ENCODE peak calls at places on chromosomes 11 and 22, in nine cellular contexts. One of them, this sample, is unnamed.

GRCh38 chr11:19349340-19350025 is 108.7 kb upstream of the E2F8 start:
- DNase-seq in stimulated activated CD4-positive, alpha-beta T cell treated with anti-CD3 and anti-CD28 coated beads, TNF-alpha, amount 100 ng/mL, for 4 hours: no peak
- DNase-seq in bronchial epithelial cell: no peak
- DNase-seq in hepatic stellate cell: no peak
- DNase-seq in prostate gland: no peak
- DNase-seq in globus pallidus: peak
- DNase-seq in naive thymus-derived CD4-positive, alpha-beta T cell: no peak
- DNase-seq in AG09309: no peak
- DNase-seq in H9: no peak
- DNase-seq in this sample: no peak

GRCh38 chr22:47155131-47155885 is 392.9 kb downstream of the TBC1D22A start:
- DNase-seq in hepatic stellate cell: no peak
- DNase-seq in AG09309: no peak
- DNase-seq in H9: no peak
- DNase-seq in prostate gland: no peak
- DNase-seq in naive thymus-derived CD4-positive, alpha-beta T cell: no peak
- DNase-seq in stimulated activated CD4-positive, alpha-beta T cell treated with anti-CD3 and anti-CD28 coated beads, TNF-alpha, amount 100 ng/mL, for 4 hours: no peak
- DNase-seq in globus pallidus: no peak
- DNase-seq in bronchial epithelial cell: no peak
- DNase-seq in this sample: no peak

GRCh38 chr11:111549869-111550203 is 9.3 kb downstream of the LAYN start:
- DNase-seq in bronchial epithelial cell: no peak
- DNase-seq in naive thymus-derived CD4-positive, alpha-beta T cell: no peak
- DNase-seq in H9: no peak
- DNase-seq in stimulated activated CD4-positive, alpha-beta T cell treated with anti-CD3 and anti-CD28 coated beads, TNF-alpha, amount 100 ng/mL, for 4 hours: no peak
- DNase-seq in hepatic stellate cell: no peak
- DNase-seq in AG09309: no peak
- DNase-seq in prostate gland: no peak
- DNase-seq in globus pallidus: no peak
- DNase-seq in this sample: no peak

GRCh38 chr11:93330446-93330984 is at the start of gene DEUP1:
- DNase-seq in naive thymus-derived CD4-positive, alpha-beta T cell: no peak
- DNase-seq in stimulated activated CD4-positive, alpha-beta T cell treated with anti-CD3 and anti-CD28 coated beads, TNF-alpha, amount 100 ng/mL, for 4 hours: no peak
- DNase-seq in hepatic stellate cell: no peak
- DNase-seq in globus pallidus: peak
- DNase-seq in bronchial epithelial cell: no peak
- DNase-seq in AG09309: no peak
- DNase-seq in prostate gland: peak
- DNase-seq in H9: peak
- DNase-seq in this sample: no peak

GRCh38 chr11:69120096-69120875 is 35.4 kb upstream of the SMIM38 start:
- DNase-seq in stimulated activated CD4-positive, alpha-beta T cell treated with anti-CD3 and anti-CD28 coated beads, TNF-alpha, amount 100 ng/mL, for 4 hours: no peak
- DNase-seq in AG09309: no peak
- DNase-seq in bronchial epithelial cell: no peak
- DNase-seq in prostate gland: no peak
- DNase-seq in H9: no peak
- DNase-seq in globus pallidus: no peak
- DNase-seq in hepatic stellate cell: no peak
- DNase-seq in naive thymus-derived CD4-positive, alpha-beta T cell: no peak
- DNase-seq in this sample: no peak

GRCh38 chr11:81987829-81988472 is 745.7 kb downstream of the FAM181B start:
- DNase-seq in prostate gland: no peak
- DNase-seq in stimulated activated CD4-positive, alpha-beta T cell treated with anti-CD3 and anti-CD28 coated beads, TNF-alpha, amount 100 ng/mL, for 4 hours: no peak
- DNase-seq in naive thymus-derived CD4-positive, alpha-beta T cell: no peak
- DNase-seq in AG09309: no peak
- DNase-seq in H9: no peak
- DNase-seq in bronchial epithelial cell: peak
- DNase-seq in globus pallidus: no peak
- DNase-seq in hepatic stellate cell: no peak
- DNase-seq in this sample: peak

GRCh38 chr11:45028921-45029680 is 78.4 kb upstream of the TP53I11 start:
- DNase-seq in H9: peak
- DNase-seq in hepatic stellate cell: no peak
- DNase-seq in bronchial epithelial cell: no peak
- DNase-seq in globus pallidus: no peak
- DNase-seq in naive thymus-derived CD4-positive, alpha-beta T cell: no peak
- DNase-seq in stimulated activated CD4-positive, alpha-beta T cell treated with anti-CD3 and anti-CD28 coated beads, TNF-alpha, amount 100 ng/mL, for 4 hours: no peak
- DNase-seq in prostate gland: no peak
- DNase-seq in AG09309: no peak
- DNase-seq in this sample: no peak

GRCh38 chr11:47413908-47414684 is 5.7 kb downstream of the SLC39A13 start:
- DNase-seq in naive thymus-derived CD4-positive, alpha-beta T cell: no peak
- DNase-seq in hepatic stellate cell: peak
- DNase-seq in stimulated activated CD4-positive, alpha-beta T cell treated with anti-CD3 and anti-CD28 coated beads, TNF-alpha, amount 100 ng/mL, for 4 hours: no peak
- DNase-seq in H9: no peak
- DNase-seq in globus pallidus: no peak
- DNase-seq in prostate gland: no peak
- DNase-seq in bronchial epithelial cell: no peak
- DNase-seq in AG09309: no peak
- DNase-seq in this sample: no peak

GRCh38 chr11:66652651-66653050 is 14.1 kb downstream of the RBM4 start:
- DNase-seq in H9: no peak
- DNase-seq in stimulated activated CD4-positive, alpha-beta T cell treated with anti-CD3 and anti-CD28 coated beads, TNF-alpha, amount 100 ng/mL, for 4 hours: no peak
- DNase-seq in bronchial epithelial cell: no peak
- DNase-seq in hepatic stellate cell: no peak
- DNase-seq in globus pallidus: no peak
- DNase-seq in naive thymus-derived CD4-positive, alpha-beta T cell: no peak
- DNase-seq in prostate gland: no peak
- DNase-seq in AG09309: no peak
- DNase-seq in this sample: no peak

GRCh38 chr11:35087648-35088047 is 51.3 kb upstream of the CD44 start:
- DNase-seq in AG09309: no peak
- DNase-seq in naive thymus-derived CD4-positive, alpha-beta T cell: no peak
- DNase-seq in bronchial epithelial cell: no peak
- DNase-seq in H9: no peak
- DNase-seq in stimulated activated CD4-positive, alpha-beta T cell treated with anti-CD3 and anti-CD28 coated beads, TNF-alpha, amount 100 ng/mL, for 4 hours: no peak
- DNase-seq in globus pallidus: no peak
- DNase-seq in prostate gland: no peak
- DNase-seq in hepatic stellate cell: peak
- DNase-seq in this sample: no peak

GRCh38 chr22:32827061-32827602 is 25.6 kb downstream of the TIMP3 start:
- DNase-seq in naive thymus-derived CD4-positive, alpha-beta T cell: no peak
- DNase-seq in AG09309: no peak
- DNase-seq in globus pallidus: no peak
- DNase-seq in hepatic stellate cell: no peak
- DNase-seq in bronchial epithelial cell: peak
- DNase-seq in stimulated activated CD4-positive, alpha-beta T cell treated with anti-CD3 and anti-CD28 coated beads, TNF-alpha, amount 100 ng/mL, for 4 hours: no peak
- DNase-seq in prostate gland: peak
- DNase-seq in H9: no peak
- DNase-seq in this sample: no peak

GRCh38 chr11:111417766-111418435 is 38.8 kb upstream of the POU2AF1 start:
- DNase-seq in stimulated activated CD4-positive, alpha-beta T cell treated with anti-CD3 and anti-CD28 coated beads, TNF-alpha, amount 100 ng/mL, for 4 hours: no peak
- DNase-seq in bronchial epithelial cell: peak
- DNase-seq in H9: no peak
- DNase-seq in globus pallidus: no peak
- DNase-seq in AG09309: no peak
- DNase-seq in prostate gland: peak
- DNase-seq in naive thymus-derived CD4-positive, alpha-beta T cell: no peak
- DNase-seq in hepatic stellate cell: no peak
- DNase-seq in this sample: no peak

GRCh38 chr22:45709004-45709739 is 37.5 kb downstream of the ATXN10 start:
- DNase-seq in stimulated activated CD4-positive, alpha-beta T cell treated with anti-CD3 and anti-CD28 coated beads, TNF-alpha, amount 100 ng/mL, for 4 hours: no peak
- DNase-seq in naive thymus-derived CD4-positive, alpha-beta T cell: no peak
- DNase-seq in globus pallidus: no peak
- DNase-seq in bronchial epithelial cell: peak
- DNase-seq in hepatic stellate cell: no peak
- DNase-seq in AG09309: peak
- DNase-seq in prostate gland: no peak
- DNase-seq in H9: no peak
- DNase-seq in this sample: peak

GRCh38 chr22:20017622-20017958 is 967 bp upstream of the ARVCF start:
- DNase-seq in AG09309: no peak
- DNase-seq in prostate gland: no peak
- DNase-seq in H9: no peak
- DNase-seq in globus pallidus: no peak
- DNase-seq in naive thymus-derived CD4-positive, alpha-beta T cell: no peak
- DNase-seq in stimulated activated CD4-positive, alpha-beta T cell treated with anti-CD3 and anti-CD28 coated beads, TNF-alpha, amount 100 ng/mL, for 4 hours: no peak
- DNase-seq in hepatic stellate cell: no peak
- DNase-seq in bronchial epithelial cell: no peak
- DNase-seq in this sample: no peak

GRCh38 chr11:2761131-2762030 is 61.6 kb upstream of the KCNQ1OT1 start:
- DNase-seq in globus pallidus: no peak
- DNase-seq in AG09309: no peak
- DNase-seq in bronchial epithelial cell: no peak
- DNase-seq in hepatic stellate cell: no peak
- DNase-seq in prostate gland: no peak
- DNase-seq in H9: peak
- DNase-seq in stimulated activated CD4-positive, alpha-beta T cell treated with anti-CD3 and anti-CD28 coated beads, TNF-alpha, amount 100 ng/mL, for 4 hours: no peak
- DNase-seq in naive thymus-derived CD4-positive, alpha-beta T cell: no peak
- DNase-seq in this sample: no peak

GRCh38 chr11:2912498-2912897 is 16.7 kb downstream of the PHLDA2 start:
- DNase-seq in hepatic stellate cell: peak
- DNase-seq in H9: peak
- DNase-seq in globus pallidus: no peak
- DNase-seq in AG09309: no peak
- DNase-seq in stimulated activated CD4-positive, alpha-beta T cell treated with anti-CD3 and anti-CD28 coated beads, TNF-alpha, amount 100 ng/mL, for 4 hours: no peak
- DNase-seq in naive thymus-derived CD4-positive, alpha-beta T cell: no peak
- DNase-seq in prostate gland: peak
- DNase-seq in bronchial epithelial cell: peak
- DNase-seq in this sample: peak

GRCh38 chr11:100467821-100468508 is 219.1 kb upstream of the ARHGAP42 start:
- DNase-seq in H9: no peak
- DNase-seq in naive thymus-derived CD4-positive, alpha-beta T cell: no peak
- DNase-seq in bronchial epithelial cell: no peak
- DNase-seq in hepatic stellate cell: no peak
- DNase-seq in globus pallidus: no peak
- DNase-seq in prostate gland: no peak
- DNase-seq in stimulated activated CD4-positive, alpha-beta T cell treated with anti-CD3 and anti-CD28 coated beads, TNF-alpha, amount 100 ng/mL, for 4 hours: no peak
- DNase-seq in AG09309: no peak
- DNase-seq in this sample: no peak

GRCh38 chr11:60974726-60975125 is 3.2 kb downstream of the CD6 start:
- DNase-seq in prostate gland: no peak
- DNase-seq in bronchial epithelial cell: no peak
- DNase-seq in stimulated activated CD4-positive, alpha-beta T cell treated with anti-CD3 and anti-CD28 coated beads, TNF-alpha, amount 100 ng/mL, for 4 hours: no peak
- DNase-seq in hepatic stellate cell: no peak
- DNase-seq in naive thymus-derived CD4-positive, alpha-beta T cell: no peak
- DNase-seq in H9: no peak
- DNase-seq in globus pallidus: peak
- DNase-seq in AG09309: no peak
- DNase-seq in this sample: no peak

GRCh38 chr11:72641900-72642814 is 32.1 kb downstream of the PDE2A start:
- DNase-seq in H9: peak
- DNase-seq in naive thymus-derived CD4-positive, alpha-beta T cell: no peak
- DNase-seq in hepatic stellate cell: peak
- DNase-seq in bronchial epithelial cell: no peak
- DNase-seq in AG09309: no peak
- DNase-seq in globus pallidus: no peak
- DNase-seq in prostate gland: peak
- DNase-seq in stimulated activated CD4-positive, alpha-beta T cell treated with anti-CD3 and anti-CD28 coated beads, TNF-alpha, amount 100 ng/mL, for 4 hours: no peak
- DNase-seq in this sample: peak

GRCh38 chr11:33585564-33585963 is 115.1 kb downstream of the C11orf91 start:
- DNase-seq in stimulated activated CD4-positive, alpha-beta T cell treated with anti-CD3 and anti-CD28 coated beads, TNF-alpha, amount 100 ng/mL, for 4 hours: no peak
- DNase-seq in H9: no peak
- DNase-seq in hepatic stellate cell: no peak
- DNase-seq in bronchial epithelial cell: no peak
- DNase-seq in AG09309: no peak
- DNase-seq in prostate gland: no peak
- DNase-seq in naive thymus-derived CD4-positive, alpha-beta T cell: no peak
- DNase-seq in globus pallidus: no peak
- DNase-seq in this sample: no peak

GRCh38 chr22:29343313-29343805 is 27.9 kb upstream of the RASL10A start:
- DNase-seq in prostate gland: no peak
- DNase-seq in stimulated activated CD4-positive, alpha-beta T cell treated with anti-CD3 and anti-CD28 coated beads, TNF-alpha, amount 100 ng/mL, for 4 hours: no peak
- DNase-seq in globus pallidus: no peak
- DNase-seq in AG09309: peak
- DNase-seq in hepatic stellate cell: no peak
- DNase-seq in naive thymus-derived CD4-positive, alpha-beta T cell: no peak
- DNase-seq in H9: no peak
- DNase-seq in bronchial epithelial cell: peak
- DNase-seq in this sample: peak

GRCh38 chr11:128686745-128687177 is 7.1 kb upstream of the FLI1 start:
- DNase-seq in naive thymus-derived CD4-positive, alpha-beta T cell: peak
- DNase-seq in stimulated activated CD4-positive, alpha-beta T cell treated with anti-CD3 and anti-CD28 coated beads, TNF-alpha, amount 100 ng/mL, for 4 hours: peak
- DNase-seq in H9: peak
- DNase-seq in bronchial epithelial cell: peak
- DNase-seq in globus pallidus: no peak
- DNase-seq in hepatic stellate cell: peak
- DNase-seq in prostate gland: no peak
- DNase-seq in AG09309: no peak
- DNase-seq in this sample: peak

GRCh38 chr11:100738701-100739100 is 51.6 kb downstream of the ARHGAP42 start:
- DNase-seq in stimulated activated CD4-positive, alpha-beta T cell treated with anti-CD3 and anti-CD28 coated beads, TNF-alpha, amount 100 ng/mL, for 4 hours: no peak
- DNase-seq in H9: no peak
- DNase-seq in bronchial epithelial cell: no peak
- DNase-seq in naive thymus-derived CD4-positive, alpha-beta T cell: no peak
- DNase-seq in globus pallidus: no peak
- DNase-seq in hepatic stellate cell: no peak
- DNase-seq in prostate gland: no peak
- DNase-seq in AG09309: no peak
- DNase-seq in this sample: no peak

GRCh38 chr11:133911169-133911568 is 45.6 kb downstream of the IGSF9B start:
- DNase-seq in stimulated activated CD4-positive, alpha-beta T cell treated with anti-CD3 and anti-CD28 coated beads, TNF-alpha, amount 100 ng/mL, for 4 hours: no peak
- DNase-seq in AG09309: no peak
- DNase-seq in globus pallidus: no peak
- DNase-seq in prostate gland: no peak
- DNase-seq in bronchial epithelial cell: no peak
- DNase-seq in naive thymus-derived CD4-positive, alpha-beta T cell: no peak
- DNase-seq in hepatic stellate cell: no peak
- DNase-seq in H9: no peak
- DNase-seq in this sample: no peak

GRCh38 chr11:77190331-77191075 is 62.5 kb downstream of the MYO7A start:
- DNase-seq in hepatic stellate cell: no peak
- DNase-seq in globus pallidus: no peak
- DNase-seq in AG09309: no peak
- DNase-seq in H9: no peak
- DNase-seq in naive thymus-derived CD4-positive, alpha-beta T cell: no peak
- DNase-seq in stimulated activated CD4-positive, alpha-beta T cell treated with anti-CD3 and anti-CD28 coated beads, TNF-alpha, amount 100 ng/mL, for 4 hours: no peak
- DNase-seq in bronchial epithelial cell: no peak
- DNase-seq in prostate gland: no peak
- DNase-seq in this sample: no peak

GRCh38 chr11:119284344-119285157 is 32.4 kb downstream of the MCAM start:
- DNase-seq in hepatic stellate cell: peak
- DNase-seq in AG09309: peak
- DNase-seq in stimulated activated CD4-positive, alpha-beta T cell treated with anti-CD3 and anti-CD28 coated beads, TNF-alpha, amount 100 ng/mL, for 4 hours: no peak
- DNase-seq in H9: no peak
- DNase-seq in prostate gland: no peak
- DNase-seq in globus pallidus: peak
- DNase-seq in naive thymus-derived CD4-positive, alpha-beta T cell: peak
- DNase-seq in bronchial epithelial cell: peak
- DNase-seq in this sample: peak

GRCh38 chr11:93267383-93267782 is 63.2 kb upstream of the DEUP1 start:
- DNase-seq in AG09309: no peak
- DNase-seq in hepatic stellate cell: no peak
- DNase-seq in stimulated activated CD4-positive, alpha-beta T cell treated with anti-CD3 and anti-CD28 coated beads, TNF-alpha, amount 100 ng/mL, for 4 hours: no peak
- DNase-seq in bronchial epithelial cell: no peak
- DNase-seq in prostate gland: no peak
- DNase-seq in H9: peak
- DNase-seq in globus pallidus: no peak
- DNase-seq in naive thymus-derived CD4-positive, alpha-beta T cell: no peak
- DNase-seq in this sample: no peak

GRCh38 chr11:122743949-122744876 is 88.7 kb downstream of the UBASH3B start:
- DNase-seq in H9: no peak
- DNase-seq in prostate gland: no peak
- DNase-seq in hepatic stellate cell: no peak
- DNase-seq in AG09309: no peak
- DNase-seq in naive thymus-derived CD4-positive, alpha-beta T cell: peak
- DNase-seq in stimulated activated CD4-positive, alpha-beta T cell treated with anti-CD3 and anti-CD28 coated beads, TNF-alpha, amount 100 ng/mL, for 4 hours: peak
- DNase-seq in globus pallidus: no peak
- DNase-seq in bronchial epithelial cell: no peak
- DNase-seq in this sample: no peak

GRCh38 chr11:10606536-10607208 is 38.2 kb upstream of the LYVE1 start:
- DNase-seq in hepatic stellate cell: no peak
- DNase-seq in AG09309: peak
- DNase-seq in H9: no peak
- DNase-seq in stimulated activated CD4-positive, alpha-beta T cell treated with anti-CD3 and anti-CD28 coated beads, TNF-alpha, amount 100 ng/mL, for 4 hours: no peak
- DNase-seq in bronchial epithelial cell: peak
- DNase-seq in naive thymus-derived CD4-positive, alpha-beta T cell: no peak
- DNase-seq in prostate gland: no peak
- DNase-seq in globus pallidus: no peak
- DNase-seq in this sample: no peak